ENCODE peak calls at places on chromosome X, in six cellular contexts. Q is HCT116, M is H1, C is T47D, U is SK-N-SH, B is HepG2. X is an unnamed sample.

GRCh38 chrX:105564536-105564935 is 257.8 kb upstream of the NRK start:
- DNase-seq in Q (no peak), M (no peak), C (no peak), U (no peak), B (no peak), X (no peak)

GRCh38 chrX:134484039-134484438 is 24.1 kb downstream of the HPRT1 start:
- DNase-seq in Q (peak; percentile 36), M (no peak), C (no peak), U (peak; percentile 18), B (peak; percentile 15), X (no peak)

GRCh38 chrX:147920161-147920666 is 8.5 kb downstream of the FMR1 start:
- DNase-seq in Q (no peak), M (no peak), C (no peak), U (no peak), B (no peak), X (no peak)

GRCh38 chrX:31993635-31994034 is 921.8 kb upstream of the FTHL17 start:
- DNase-seq in Q (no peak), M (no peak), C (no peak), U (no peak), B (peak; percentile 40), X (no peak)

GRCh38 chrX:23854945-23855344 is 52.8 kb downstream of the APOO start:
- DNase-seq in Q (no peak), M (no peak), C (no peak), U (no peak), B (no peak), X (no peak)

GRCh38 chrX:139194571-139195280 is 335.8 kb upstream of the F9 start:
- DNase-seq in Q (no peak), M (no peak), C (no peak), U (no peak), B (no peak), X (no peak)

GRCh38 chrX:2566044-2566443 is 65.3 kb upstream of the DHRSX start:
- DNase-seq in Q (no peak), M (no peak), C (no peak), U (no peak), B (no peak), X (no peak)

GRCh38 chrX:100609591-100609990 is 24.9 kb downstream of the TNMD start:
- DNase-seq in Q (no peak), M (no peak), C (no peak), U (no peak), B (no peak), X (no peak)

GRCh38 chrX:1165535-1166196 is 46.8 kb downstream of the CRLF2 start:
- DNase-seq in Q (no peak), M (no peak), C (peak; percentile 2), U (no peak), B (no peak), X (no peak)

GRCh38 chrX:50161143-50161542 is 39.7 kb downstream of the AKAP4 start:
- DNase-seq in Q (no peak), M (no peak), C (no peak), U (no peak), B (no peak), X (no peak)

GRCh38 chrX:9231491-9231890 is 197.6 kb upstream of the FAM9B start:
- DNase-seq in Q (no peak), M (no peak), C (no peak), U (no peak), B (no peak), X (no peak)

GRCh38 chrX:139920306-139920705 is 12.5 kb downstream of the ATP11C start:
- DNase-seq in Q (no peak), M (no peak), C (no peak), U (no peak), B (no peak), X (no peak)

GRCh38 chrX:10579753-10580060 is 40.7 kb downstream of the MID1 start:
- DNase-seq in Q (peak; percentile 70), M (no peak), C (no peak), U (no peak), B (no peak), X (no peak)

GRCh38 chrX:103607385-103608304 is at the start of gene TCEAL3:
- DNase-seq in Q (no peak), M (no peak), C (no peak), U (peak; percentile 81), B (no peak), X (no peak)

GRCh38 chrX:96791559-96791958 is 92.1 kb upstream of the RPA4 start:
- DNase-seq in Q (no peak), M (no peak), C (no peak), U (no peak), B (no peak), X (no peak)

GRCh38 chrX:14489437-14489836 is 39.9 kb upstream of the GLRA2 start:
- DNase-seq in Q (no peak), M (no peak), C (no peak), U (no peak), B (no peak), X (no peak)

GRCh38 chrX:39440734-39441305 is 639.6 kb downstream of the MID1IP1 start:
- DNase-seq in Q (no peak), M (no peak), C (no peak), U (no peak), B (no peak), X (no peak)

GRCh38 chrX:39194673-39195072 is 393.4 kb downstream of the MID1IP1 start:
- DNase-seq in Q (no peak), M (no peak), C (no peak), U (no peak), B (no peak), X (no peak)

GRCh38 chrX:82218361-82218760 is 1016.5 kb downstream of the SH3BGRL start:
- DNase-seq in Q (no peak), M (no peak), C (no peak), U (peak; percentile 8), B (peak; percentile 0), X (peak; percentile 1)

GRCh38 chrX:7996414-7996813 is 69.2 kb upstream of the PNPLA4 start:
- DNase-seq in Q (no peak), M (no peak), C (no peak), U (peak; percentile 30), B (peak; percentile 28), X (no peak)

GRCh38 chrX:151513472-151513871 is 50.0 kb upstream of the PASD1 start:
- DNase-seq in Q (no peak), M (no peak), C (no peak), U (no peak), B (no peak), X (no peak)

GRCh38 chrX:21375795-21376069 is 1.5 kb downstream of the CNKSR2 start:
- DNase-seq in Q (no peak), M (no peak), C (no peak), U (peak; percentile 36), B (no peak), X (no peak)

DNA sequence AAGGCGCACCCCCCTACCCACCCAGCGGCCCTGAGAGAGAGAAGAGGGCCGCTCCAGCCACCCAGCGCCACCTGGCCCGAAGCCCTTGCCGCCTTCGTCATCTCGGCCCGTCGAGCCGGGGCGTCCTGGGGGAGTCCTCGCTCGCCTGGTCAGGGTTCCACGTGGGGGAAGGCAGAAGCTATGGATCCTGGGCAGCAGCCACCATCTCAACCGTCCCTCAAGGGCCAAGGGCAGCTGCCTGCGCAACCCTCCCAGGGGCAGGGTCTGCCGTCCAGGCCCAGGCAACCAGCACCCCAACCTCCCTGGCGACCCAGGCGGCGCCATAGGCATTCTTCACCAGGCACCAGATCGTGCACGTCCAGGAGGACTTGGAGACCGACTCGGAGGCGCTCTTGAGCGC is 51.5 kb upstream of the IL13RA2 start:
- DNase-seq in Q (no peak), M (no peak), C (no peak), U (peak; percentile 3), B (no peak), X (no peak)
- TF ChIP-seq JUND in Q (no peak), M (no peak), C (no peak), U (no peak), B (no peak), X (no peak)

DNA sequence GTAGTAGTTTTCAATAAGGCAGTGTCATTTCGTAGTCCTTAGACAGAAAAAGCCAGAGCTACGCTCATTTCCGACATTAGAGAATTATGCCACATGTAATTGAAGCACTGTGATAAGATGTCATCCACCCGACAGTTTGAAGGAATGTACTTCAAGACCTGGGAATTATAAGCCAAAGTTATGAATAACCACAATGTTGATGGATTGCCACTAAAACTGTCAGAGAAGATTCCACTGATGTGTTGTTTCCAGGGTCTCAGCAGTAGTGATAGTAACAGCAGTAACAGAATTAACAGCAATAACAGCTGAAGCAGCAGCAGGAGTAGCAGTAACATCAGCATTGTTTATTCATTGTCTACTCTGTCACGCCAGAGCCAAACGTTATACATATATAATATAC is 24.7 kb downstream of the RAB33A start:
- DNase-seq in Q (no peak), M (no peak), C (no peak), U (no peak), B (no peak), X (no peak)
- TF ChIP-seq JUND in Q (no peak), M (no peak), C (no peak), U (no peak), B (no peak), X (no peak)

DNA sequence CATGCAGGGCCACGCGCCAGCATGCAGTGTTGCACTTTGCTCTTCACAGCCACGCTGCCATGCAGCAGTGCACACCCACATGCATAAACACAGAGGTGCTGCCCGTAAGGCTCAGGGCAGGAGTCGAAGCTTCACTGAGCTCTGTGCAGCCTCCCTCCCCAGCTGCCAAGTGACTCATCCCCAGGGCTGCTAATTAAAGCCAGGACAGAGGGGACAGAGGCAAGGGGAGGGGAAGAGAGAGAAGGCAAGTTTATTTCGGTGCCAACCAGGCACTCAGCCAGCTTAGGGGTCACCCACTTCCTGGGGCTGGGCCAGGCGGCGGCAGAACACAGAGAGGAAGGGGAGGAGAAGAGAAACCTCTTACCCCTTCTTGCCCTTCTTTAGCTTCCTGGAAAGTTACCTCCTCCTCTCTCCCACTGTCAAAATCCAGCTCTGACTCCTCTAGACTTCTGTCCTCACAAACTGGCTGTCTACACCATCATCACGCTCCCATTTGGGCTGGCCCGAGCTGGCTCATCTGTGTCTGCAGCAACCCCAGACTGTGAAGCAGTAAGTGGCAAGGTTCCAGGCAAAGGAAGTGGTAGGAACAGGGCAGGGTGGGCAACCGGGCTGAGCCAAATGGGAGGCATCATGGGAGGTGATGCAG is 6.2 kb upstream of the IQSEC2 start:
- DNase-seq in Q (peak; percentile 22), M (no peak), C (no peak), U (peak; percentile 79), B (no peak), X (peak; percentile 11)
- TF ChIP-seq JUND in Q (no peak), M (no peak), C (no peak), U (peak; percentile 89), B (no peak), X (no peak)

GRCh38 chrX:42738552-42738951 is 39.4 kb downstream of the PPP1R2C start:
- DNase-seq in Q (no peak), M (no peak), C (no peak), U (no peak), B (no peak), X (no peak)

GRCh38 chrX:42740456-42740855 is 37.5 kb downstream of the PPP1R2C start:
- DNase-seq in Q (no peak), M (no peak), C (no peak), U (no peak), B (no peak), X (no peak)

GRCh38 chrX:42739771-42740170 is 38.2 kb downstream of the PPP1R2C start:
- DNase-seq in Q (no peak), M (no peak), C (no peak), U (no peak), B (no peak), X (no peak)

DNA sequence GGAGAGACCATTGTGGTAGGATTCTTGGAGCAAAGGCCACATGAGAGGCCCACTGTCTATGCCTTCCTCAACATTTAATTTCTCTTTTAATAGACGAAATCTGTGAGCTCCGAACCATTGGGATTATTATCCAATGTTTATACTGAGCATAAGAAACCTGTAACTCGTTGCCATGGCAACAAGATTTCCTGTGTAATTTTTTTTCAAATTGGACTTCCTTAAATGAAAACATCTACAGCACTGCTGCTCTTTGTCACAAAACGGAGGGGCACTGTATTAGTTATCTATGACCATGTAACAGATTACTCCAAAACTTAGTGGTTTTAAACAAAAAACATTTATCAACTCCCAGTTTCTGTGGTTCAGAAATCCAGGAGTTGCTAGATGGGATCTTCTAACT is 38.7 kb downstream of the PPP1R2C start:
- DNase-seq in Q (no peak), M (no peak), C (no peak), U (no peak), B (no peak), X (no peak)
- TF ChIP-seq JUND in Q (no peak), M (no peak), C (no peak), U (no peak), B (no peak), X (no peak)